ENCODE peak calls at places on chromosomes 3 and 15, in nine cellular contexts. F is T-cell; O is EL; J is activated T-helper 9 cell treated with anti-CD3 and anti-CD28 coated beads, Interleukin-2, amount 50 U/mL, for 16 hours; I is lung microvascular endothelial cell; L is COR-L47; X is germinal center; Y is LoVo; T is memory B cell. D is an unnamed sample.

GRCh38 chr3:171055336-171056178 is 29.0 kb upstream of the SLC2A2 start:
- DNase-seq in F (no peak), O (peak), J (no peak), I (peak), L (no peak), X (no peak), Y (peak), T (no peak), D (no peak)

GRCh38 chr3:120689395-120689794 is 7.4 kb upstream of the HGD start:
- DNase-seq in F (no peak), O (no peak), J (no peak), I (no peak), L (no peak), X (no peak), Y (no peak), T (no peak), D (no peak)

GRCh38 chr3:43477600-43477999 is 144.2 kb downstream of the ANO10 start:
- DNase-seq in F (peak), O (no peak), J (peak), I (peak), L (no peak), X (no peak), Y (no peak), T (no peak), D (no peak)

GRCh38 chr3:143443851-143444331 is 324.3 kb downstream of the CHST2 start:
- DNase-seq in F (no peak), O (peak), J (no peak), I (peak), L (peak), X (no peak), Y (peak), T (no peak), D (no peak)

GRCh38 chr3:138081371-138082084 is 33.9 kb downstream of the DZIP1L start:
- DNase-seq in F (no peak), O (peak), J (no peak), I (no peak), L (no peak), X (no peak), Y (no peak), T (no peak), D (no peak)

GRCh38 chr3:97910931-97911351 is 61.3 kb downstream of the RIOX2 start:
- DNase-seq in F (peak), O (no peak), J (no peak), I (no peak), L (no peak), X (peak), Y (no peak), T (no peak), D (no peak)

GRCh38 chr3:9080165-9080564 is 116.9 kb upstream of the RAD18 start:
- DNase-seq in F (no peak), O (peak), J (no peak), I (peak), L (no peak), X (no peak), Y (no peak), T (no peak), D (no peak)

GRCh38 chr3:151770941-151771340 is 37.2 kb downstream of the AADACL2 start:
- DNase-seq in F (no peak), O (no peak), J (no peak), I (peak), L (no peak), X (no peak), Y (peak), T (no peak), D (no peak)

GRCh38 chr3:43317461-43318316 is 31.3 kb downstream of the SNRK start:
- DNase-seq in F (no peak), O (no peak), J (no peak), I (peak), L (no peak), X (no peak), Y (no peak), T (no peak), D (no peak)

GRCh38 chr3:148924572-148924971 is 59.5 kb downstream of the CPA3 start:
- DNase-seq in F (no peak), O (peak), J (no peak), I (peak), L (no peak), X (no peak), Y (peak), T (no peak), D (no peak)

GRCh38 chr15:31379042-31379441 is 52.4 kb downstream of the KLF13 start:
- DNase-seq in F (no peak), O (no peak), J (no peak), I (no peak), L (no peak), X (no peak), Y (no peak), T (no peak), D (no peak)

GRCh38 chr3:66098436-66098835 is 59.7 kb upstream of the MAGI1 start:
- DNase-seq in F (no peak), O (peak), J (no peak), I (no peak), L (no peak), X (no peak), Y (no peak), T (no peak), D (no peak)

GRCh38 chr3:134368751-134369105 is 5.5 kb downstream of the AMOTL2 start:
- DNase-seq in F (no peak), O (no peak), J (no peak), I (no peak), L (no peak), X (no peak), Y (no peak), T (no peak), D (no peak)

GRCh38 chr3:14555835-14556234 is 15.7 kb upstream of the GRIP2 start:
- DNase-seq in F (no peak), O (no peak), J (no peak), I (no peak), L (no peak), X (no peak), Y (no peak), T (no peak), D (no peak)

GRCh38 chr3:186237915-186238314 is 124.1 kb downstream of the DGKG start:
- DNase-seq in F (no peak), O (no peak), J (no peak), I (no peak), L (no peak), X (no peak), Y (no peak), T (no peak), D (no peak)

GRCh38 chr3:126040386-126040785 is 43.5 kb downstream of the SLC41A3 start:
- DNase-seq in F (no peak), O (no peak), J (no peak), I (no peak), L (no peak), X (no peak), Y (no peak), T (peak), D (no peak)

GRCh38 chr3:115709135-115709534 is 85.8 kb downstream of the GAP43 start:
- DNase-seq in F (no peak), O (no peak), J (no peak), I (no peak), L (no peak), X (no peak), Y (no peak), T (no peak), D (no peak)

GRCh38 chr15:70741107-70741511 is 22.2 kb downstream of the UACA start:
- DNase-seq in F (no peak), O (peak), J (no peak), I (peak), L (no peak), X (no peak), Y (no peak), T (no peak), D (no peak)

GRCh38 chr15:89360294-89360971 is 25.8 kb upstream of the POLG start:
- DNase-seq in F (no peak), O (no peak), J (no peak), I (no peak), L (no peak), X (no peak), Y (no peak), T (no peak), D (no peak)

GRCh38 chr3:165545059-165545458 is 292.2 kb downstream of the BCHE start:
- DNase-seq in F (no peak), O (no peak), J (no peak), I (no peak), L (no peak), X (no peak), Y (no peak), T (no peak), D (no peak)

GRCh38 chr3:134900482-134900881 is 105.4 kb downstream of the EPHB1 start:
- DNase-seq in F (no peak), O (no peak), J (no peak), I (no peak), L (no peak), X (no peak), Y (no peak), T (no peak), D (no peak)

GRCh38 chr3:116299646-116300081 is 145.6 kb downstream of the LSAMP start:
- DNase-seq in F (no peak), O (no peak), J (no peak), I (no peak), L (no peak), X (no peak), Y (no peak), T (no peak), D (no peak)